ENCODE peak calls at places on chromosomes 2 and 18, in five cellular contexts. X is heart left ventricle, C is astrocyte, K is OCI-LY7, R is lower lobe of right lung. V is an unnamed sample.

GRCh38 chr18:36309436-36310391 is 12.2 kb downstream of the FHOD3 start:
- DNase-seq in X (no peak), C (peak), K (no peak), R (no peak), V (peak)

GRCh38 chr2:99648115-99648850 is 158.5 kb upstream of the REV1 start:
- DNase-seq in X (no peak), C (peak), K (no peak), R (no peak), V (no peak)

GRCh38 chr2:205734436-205734835 is 52.1 kb downstream of the NRP2 start:
- DNase-seq in X (no peak), C (peak), K (no peak), R (no peak), V (peak)

GRCh38 chr2:102041351-102041750 is 49.6 kb downstream of the IL1R2 start:
- DNase-seq in X (no peak), C (no peak), K (no peak), R (no peak), V (no peak)

GRCh38 chr2:182594286-182594685 is 121.8 kb upstream of the DNAJC10 start:
- DNase-seq in X (no peak), C (peak), K (no peak), R (no peak), V (peak)

GRCh38 chr2:8574196-8575010 is 107.5 kb upstream of the ID2 start:
- DNase-seq in X (no peak), C (peak), K (peak), R (no peak), V (no peak)

GRCh38 chr2:105675841-105676240 is 68.9 kb upstream of the NCK2 start:
- DNase-seq in X (no peak), C (no peak), K (no peak), R (no peak), V (no peak)

GRCh38 chr2:233056961-233057605 is 3.1 kb upstream of the INPP5D start:
- DNase-seq in X (peak), C (no peak), K (no peak), R (no peak), V (no peak)

GRCh38 chr2:239149501-239149900 is 251.3 kb downstream of the HDAC4 start:
- DNase-seq in X (no peak), C (no peak), K (no peak), R (peak), V (no peak)

GRCh38 chr2:138649571-138649970 is 130.6 kb downstream of the NXPH2 start:
- DNase-seq in X (no peak), C (peak), K (no peak), R (no peak), V (no peak)

GRCh38 chr2:85273732-85274731 is 53.8 kb downstream of the TGOLN2 start:
- DNase-seq in X (peak), C (peak), K (no peak), R (no peak), V (peak)

GRCh38 chr2:27133905-27134780 is at the start of gene PREB:
- DNase-seq in X (peak), C (peak), K (peak), R (peak), V (peak)
- TF ChIP-seq CTCF in X (no peak), C (peak), K (peak), R (peak), V (no peak)

DNA sequence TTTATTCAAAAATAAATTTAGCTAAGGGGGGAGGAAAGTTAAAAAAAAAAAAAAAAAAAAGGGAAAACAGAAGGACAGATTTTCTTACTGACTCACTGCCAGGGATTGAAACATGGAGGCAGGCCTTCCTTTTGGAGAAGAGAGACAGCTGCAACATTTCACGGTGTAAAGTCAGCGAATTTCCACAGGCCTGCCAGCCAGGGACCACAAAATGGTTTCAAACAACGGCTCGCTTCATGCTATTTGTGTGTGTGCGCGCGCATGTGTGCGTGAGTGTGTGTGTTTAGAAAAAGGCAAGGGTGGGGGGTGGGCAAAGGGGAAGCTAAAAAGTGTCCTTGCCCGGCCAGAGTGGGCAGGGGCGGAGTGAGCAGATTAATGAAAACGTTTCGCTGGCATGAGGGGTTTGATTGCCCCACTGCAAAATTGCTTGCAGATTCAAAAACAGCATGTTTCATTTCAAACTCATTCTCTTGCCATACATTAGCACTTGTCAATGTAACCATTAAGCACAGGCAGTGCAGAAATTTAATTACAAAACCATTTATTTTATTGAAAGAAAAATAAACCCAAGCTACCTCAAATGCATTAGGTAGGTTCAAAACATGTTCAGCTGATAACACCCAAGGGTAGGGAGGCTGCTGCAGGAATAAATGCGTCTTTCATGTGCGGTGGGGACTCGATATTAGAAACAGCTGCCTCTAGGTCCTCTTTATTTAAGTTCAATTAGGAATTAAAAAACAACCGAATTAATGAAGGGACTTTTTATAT is 182.0 kb upstream of the SIX2 start:
- DNase-seq in X (no peak), C (peak), K (no peak), R (no peak), V (no peak)
- H3K27ac ChIP-seq in X (no peak), C (no peak), K (no peak), R (no peak), V (no peak)

DNA sequence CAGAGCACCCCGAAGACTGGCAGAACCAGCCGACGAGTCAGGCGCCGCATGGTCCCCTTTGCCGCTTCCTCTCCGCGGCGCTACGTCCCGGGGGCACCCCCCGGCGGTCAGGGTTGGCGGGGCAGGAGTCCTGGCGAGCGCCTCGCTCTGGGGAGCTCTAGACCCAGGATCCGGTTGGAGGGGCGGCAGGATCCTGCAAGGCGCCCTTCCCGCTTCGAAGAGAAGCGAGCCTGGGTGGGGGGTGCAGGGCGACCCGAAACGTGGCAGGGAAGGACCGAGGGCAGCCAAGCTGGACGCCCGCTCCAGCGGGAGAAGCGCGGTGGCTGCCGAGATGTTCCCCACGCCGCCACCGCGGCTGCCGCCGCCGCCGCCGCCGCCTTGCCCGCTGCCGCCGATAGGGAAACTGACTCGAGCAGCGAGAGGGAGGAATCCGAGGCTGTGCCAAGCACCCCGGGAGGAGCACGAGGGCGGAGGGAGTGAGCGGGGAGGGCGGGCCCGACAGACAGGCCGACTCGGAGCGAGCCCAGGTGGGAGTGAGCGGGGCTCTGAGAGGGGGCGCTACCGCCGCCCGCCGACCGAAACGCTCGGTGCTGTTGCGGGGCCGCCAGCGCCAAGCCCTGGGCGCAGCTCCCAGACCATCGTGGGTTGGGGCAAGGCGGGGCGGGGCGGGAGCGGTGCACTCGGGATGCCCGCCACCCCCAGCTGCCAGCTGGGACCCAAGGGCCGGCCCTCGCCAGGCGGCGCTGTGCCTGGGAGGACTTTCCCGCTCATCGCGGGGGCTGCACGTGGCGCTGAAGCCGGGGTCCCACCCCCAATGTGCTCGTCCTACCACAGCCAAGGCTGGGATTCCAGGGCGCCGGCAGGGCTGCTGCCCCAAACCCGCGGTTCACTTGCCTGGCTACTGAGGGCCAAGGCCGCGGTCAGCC is at the start of gene GALNT14:
- DNase-seq in X (peak), C (peak), K (peak), R (peak), V (peak)
- TF ChIP-seq CTCF in X (peak), C (no peak), K (peak), R (peak), V (peak)

DNA sequence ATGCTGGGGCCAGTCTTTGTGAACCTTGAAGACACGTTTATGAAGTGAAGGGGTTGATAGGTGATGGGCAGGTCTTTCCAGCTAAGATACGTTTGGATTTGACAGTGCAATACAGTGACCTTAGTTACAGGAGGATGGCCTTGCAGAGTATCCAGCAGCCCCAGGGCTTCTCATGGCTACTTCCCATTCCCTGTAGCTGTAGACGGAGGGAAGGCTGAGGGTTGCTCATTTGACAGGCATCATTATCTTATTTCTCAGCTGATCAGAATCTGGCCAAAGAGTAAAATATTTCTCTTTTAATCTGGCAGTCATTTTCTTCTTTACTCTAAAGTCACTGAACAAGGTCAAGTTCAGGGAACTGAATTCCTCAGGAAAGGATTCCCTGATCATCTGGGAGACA is 85.1 kb upstream of the RMDN2 start:
- DNase-seq in X (no peak), C (no peak), K (no peak), R (no peak), V (no peak)
- H3K27ac ChIP-seq in X (no peak), C (no peak), K (no peak), R (no peak), V (no peak)

GRCh38 chr2:145006957-145007672 is 487.2 kb upstream of the ZEB2 start:
- DNase-seq in X (peak), C (peak), K (no peak), R (no peak), V (peak)
- TF ChIP-seq CTCF in X (no peak), C (no peak), K (no peak), R (no peak), V (no peak)

GRCh38 chr18:55386545-55386944 is 201.4 kb downstream of the TCF4 start:
- DNase-seq in X (no peak), C (no peak), K (no peak), R (no peak), V (no peak)
- H3K27ac ChIP-seq in X (peak), C (no peak), K (no peak), R (peak), V (no peak)

GRCh38 chr2:112658820-112659667 is 13.3 kb downstream of the SLC20A1 start:
- DNase-seq in X (no peak), C (no peak), K (no peak), R (no peak), V (no peak)
- TF ChIP-seq CTCF in X (no peak), C (peak), K (no peak), R (no peak), V (no peak)